ENCODE peak calls at places on chromosome 12, in eight cellular contexts. One of them, this sample, is unnamed.

GRCh38 chr12:93318720-93319522 is 58.8 kb upstream of the NUDT4 start:
- DNase-seq in sigmoid colon: no peak
- DNase-seq in HepG2: no peak
- DNase-seq in H1: no peak
- DNase-seq in esophagus muscularis mucosa: no peak
- DNase-seq in transverse colon: no peak
- DNase-seq in breast epithelium: no peak
- DNase-seq in stomach: no peak
- DNase-seq in this sample: no peak

GRCh38 chr12:120367252-120367923 is 1.6 kb downstream of the MSI1 start:
- DNase-seq in sigmoid colon: no peak
- DNase-seq in HepG2: no peak
- DNase-seq in H1: no peak
- DNase-seq in esophagus muscularis mucosa: no peak
- DNase-seq in transverse colon: peak; percentile 24
- DNase-seq in breast epithelium: no peak
- DNase-seq in stomach: no peak
- DNase-seq in this sample: no peak

GRCh38 chr12:66044731-66045130 is 85.8 kb downstream of the LLPH start:
- DNase-seq in sigmoid colon: no peak
- DNase-seq in HepG2: peak; percentile 68
- DNase-seq in H1: no peak
- DNase-seq in esophagus muscularis mucosa: peak; percentile 29
- DNase-seq in transverse colon: no peak
- DNase-seq in breast epithelium: no peak
- DNase-seq in stomach: no peak
- DNase-seq in this sample: no peak

GRCh38 chr12:55789171-55789570 is 28.4 kb downstream of the SARNP start:
- DNase-seq in sigmoid colon: no peak
- DNase-seq in HepG2: no peak
- DNase-seq in H1: no peak
- DNase-seq in esophagus muscularis mucosa: no peak
- DNase-seq in transverse colon: no peak
- DNase-seq in breast epithelium: no peak
- DNase-seq in stomach: no peak
- DNase-seq in this sample: no peak

GRCh38 chr12:40565029-40565633 is 127.1 kb upstream of the CNTN1 start:
- DNase-seq in sigmoid colon: no peak
- DNase-seq in HepG2: no peak
- DNase-seq in H1: no peak
- DNase-seq in esophagus muscularis mucosa: no peak
- DNase-seq in transverse colon: no peak
- DNase-seq in breast epithelium: no peak
- DNase-seq in stomach: no peak
- DNase-seq in this sample: no peak

GRCh38 chr12:114355389-114356088 is 50.4 kb downstream of the TBX5 start:
- DNase-seq in sigmoid colon: no peak
- DNase-seq in HepG2: peak; percentile 23
- DNase-seq in H1: no peak
- DNase-seq in esophagus muscularis mucosa: no peak
- DNase-seq in transverse colon: no peak
- DNase-seq in breast epithelium: no peak
- DNase-seq in stomach: no peak
- DNase-seq in this sample: no peak

GRCh38 chr12:132385923-132386751 is 56.7 kb upstream of the GALNT9 start:
- DNase-seq in sigmoid colon: peak; percentile 47
- DNase-seq in HepG2: no peak
- DNase-seq in H1: no peak
- DNase-seq in esophagus muscularis mucosa: no peak
- DNase-seq in transverse colon: no peak
- DNase-seq in breast epithelium: no peak
- DNase-seq in stomach: no peak
- DNase-seq in this sample: peak; percentile 65

GRCh38 chr12:11862794-11863193 is 207.9 kb upstream of the BCL2L14 start:
- DNase-seq in sigmoid colon: no peak
- DNase-seq in HepG2: no peak
- DNase-seq in H1: no peak
- DNase-seq in esophagus muscularis mucosa: no peak
- DNase-seq in transverse colon: no peak
- DNase-seq in breast epithelium: no peak
- DNase-seq in stomach: no peak
- DNase-seq in this sample: no peak

GRCh38 chr12:175250-175649 is 38.7 kb downstream of the SLC6A12 start:
- DNase-seq in sigmoid colon: no peak
- DNase-seq in HepG2: no peak
- DNase-seq in H1: no peak
- DNase-seq in esophagus muscularis mucosa: no peak
- DNase-seq in transverse colon: no peak
- DNase-seq in breast epithelium: no peak
- DNase-seq in stomach: no peak
- DNase-seq in this sample: no peak

GRCh38 chr12:53452159-53453077 is 516 bp downstream of the PCBP2 start:
- DNase-seq in sigmoid colon: peak; percentile 95
- DNase-seq in HepG2: peak; percentile 72
- DNase-seq in H1: peak; percentile 53
- DNase-seq in esophagus muscularis mucosa: peak; percentile 98
- DNase-seq in transverse colon: peak; percentile 85
- DNase-seq in breast epithelium: peak; percentile 85
- DNase-seq in stomach: peak; percentile 86
- DNase-seq in this sample: peak; percentile 95
- TF ChIP-seq POLR2A in sigmoid colon: no peak
- TF ChIP-seq POLR2A in HepG2: no peak
- TF ChIP-seq POLR2A in H1: peak; percentile 87
- TF ChIP-seq POLR2A in esophagus muscularis mucosa: peak; percentile 43
- TF ChIP-seq POLR2A in transverse colon: peak; percentile 20
- TF ChIP-seq POLR2A in breast epithelium: no peak
- TF ChIP-seq POLR2A in stomach: no peak
- TF ChIP-seq POLR2A in this sample: no peak

DNA sequence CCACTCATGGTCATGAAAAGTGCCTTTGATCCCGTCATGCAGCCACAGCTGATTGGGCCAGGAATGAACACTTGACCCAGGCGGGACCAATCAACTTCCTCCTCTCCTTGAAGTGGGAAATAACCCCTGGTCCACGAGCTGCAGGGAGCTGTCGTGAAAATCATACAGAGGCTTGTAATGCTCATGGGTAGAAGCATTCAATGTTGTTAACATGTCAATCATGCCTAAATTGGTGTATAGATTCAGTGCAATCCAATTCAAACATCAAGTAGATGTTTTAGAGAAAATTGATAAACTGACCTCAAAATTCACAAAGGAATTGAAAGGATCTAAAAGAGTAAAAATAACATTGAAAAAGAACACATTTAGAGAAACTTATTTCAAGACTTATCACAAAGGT is 1019.0 kb upstream of the TMEM132C start:
- DNase-seq in sigmoid colon: no peak
- DNase-seq in HepG2: no peak
- DNase-seq in H1: no peak
- DNase-seq in esophagus muscularis mucosa: no peak
- DNase-seq in transverse colon: no peak
- DNase-seq in breast epithelium: no peak
- DNase-seq in stomach: no peak
- DNase-seq in this sample: no peak
- TF ChIP-seq POLR2AphosphoS5 in sigmoid colon: no peak
- TF ChIP-seq POLR2AphosphoS5 in HepG2: no peak
- TF ChIP-seq POLR2AphosphoS5 in H1: no peak
- TF ChIP-seq POLR2AphosphoS5 in esophagus muscularis mucosa: no peak
- TF ChIP-seq POLR2AphosphoS5 in transverse colon: no peak
- TF ChIP-seq POLR2AphosphoS5 in breast epithelium: no peak
- TF ChIP-seq POLR2AphosphoS5 in stomach: no peak
- TF ChIP-seq POLR2AphosphoS5 in this sample: no peak

DNA sequence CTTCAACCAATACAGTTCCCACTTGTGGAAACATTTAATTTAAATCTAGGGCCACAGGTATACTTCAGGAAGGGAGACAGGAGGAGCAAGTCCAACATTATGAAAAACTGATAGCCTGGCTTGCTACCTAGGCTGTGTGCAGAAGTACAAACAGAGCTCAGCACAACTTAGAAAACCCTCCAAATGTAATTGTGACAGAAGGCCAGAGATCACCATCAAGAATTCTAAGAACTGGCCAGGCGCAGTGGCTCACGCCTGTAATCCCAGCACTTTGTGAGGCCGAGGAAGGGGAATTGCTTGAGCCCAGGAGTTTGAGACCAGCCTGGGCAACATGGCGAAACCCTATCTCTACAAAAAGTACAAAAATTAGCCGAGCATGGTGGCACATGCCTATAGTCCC is 14.1 kb downstream of the ATP2B1 start:
- DNase-seq in sigmoid colon: no peak
- DNase-seq in HepG2: no peak
- DNase-seq in H1: no peak
- DNase-seq in esophagus muscularis mucosa: no peak
- DNase-seq in transverse colon: no peak
- DNase-seq in breast epithelium: no peak
- DNase-seq in stomach: no peak
- DNase-seq in this sample: no peak
- H3K36me3 ChIP-seq in sigmoid colon: no peaks in the 10 kb centered on the region
- H3K36me3 ChIP-seq in HepG2: no peaks in the 10 kb centered on the region
- H3K36me3 ChIP-seq in H1: no peaks in the 10 kb centered on the region
- H3K36me3 ChIP-seq in esophagus muscularis mucosa: no peaks in the 10 kb centered on the region
- H3K36me3 ChIP-seq in transverse colon: no peaks in the 10 kb centered on the region
- H3K36me3 ChIP-seq in breast epithelium: no peaks in the 10 kb centered on the region
- H3K36me3 ChIP-seq in stomach: no peaks in the 10 kb centered on the region
- H3K36me3 ChIP-seq in this sample: no peaks in the 10 kb centered on the region

GRCh38 chr12:116455540-116456306 is 103.5 kb upstream of the MAP1LC3B2 start:
- DNase-seq in sigmoid colon: peak; percentile 96
- DNase-seq in HepG2: no peak
- DNase-seq in H1: no peak
- DNase-seq in esophagus muscularis mucosa: peak; percentile 96
- DNase-seq in transverse colon: peak; percentile 79
- DNase-seq in breast epithelium: peak; percentile 75
- DNase-seq in stomach: peak; percentile 48
- DNase-seq in this sample: peak; percentile 24
- TF ChIP-seq POLR2A in sigmoid colon: no peak
- TF ChIP-seq POLR2A in HepG2: no peak
- TF ChIP-seq POLR2A in H1: no peak
- TF ChIP-seq POLR2A in esophagus muscularis mucosa: no peak
- TF ChIP-seq POLR2A in transverse colon: no peak
- TF ChIP-seq POLR2A in breast epithelium: no peak
- TF ChIP-seq POLR2A in stomach: no peak
- TF ChIP-seq POLR2A in this sample: no peak

This sample was measured in spleen.